ENCODE peak calls at places on chromosome 17, in nine cellular contexts. One of them, this sample, is unnamed. For H3K4me1, the result is how much of the 10 kb centered on the place peaks cover.

GRCh38 chr17:15513058-15513858 is 45.8 kb upstream of the CDRT4 start:
- DNase-seq in heart left ventricle: no peak
- DNase-seq in thyroid gland: no peak
- DNase-seq in stomach: no peak
- DNase-seq in uterus: no peak
- DNase-seq in A549: no peak
- DNase-seq in Peyer's patch: no peak
- DNase-seq in esophagus muscularis mucosa: no peak
- DNase-seq in right lobe of liver: no peak
- DNase-seq in this sample: no peak

GRCh38 chr17:10226930-10227695 is 28.7 kb upstream of the GAS7 start:
- DNase-seq in uterus: peak
- DNase-seq in A549: peak
- DNase-seq in right lobe of liver: peak
- DNase-seq in Peyer's patch: no peak
- DNase-seq in stomach: peak
- DNase-seq in thyroid gland: peak
- DNase-seq in heart left ventricle: peak
- DNase-seq in esophagus muscularis mucosa: no peak
- DNase-seq in this sample: peak

GRCh38 chr17:35666967-35667552 is 64.4 kb upstream of the RASL10B start:
- DNase-seq in uterus: no peak
- DNase-seq in stomach: no peak
- DNase-seq in heart left ventricle: no peak
- DNase-seq in thyroid gland: no peak
- DNase-seq in esophagus muscularis mucosa: no peak
- DNase-seq in Peyer's patch: no peak
- DNase-seq in A549: no peak
- DNase-seq in right lobe of liver: no peak
- DNase-seq in this sample: no peak

GRCh38 chr17:12074346-12074745 is 53.7 kb downstream of the MAP2K4 start:
- DNase-seq in A549: no peak
- DNase-seq in Peyer's patch: no peak
- DNase-seq in heart left ventricle: no peak
- DNase-seq in uterus: no peak
- DNase-seq in right lobe of liver: no peak
- DNase-seq in esophagus muscularis mucosa: no peak
- DNase-seq in thyroid gland: no peak
- DNase-seq in stomach: no peak
- DNase-seq in this sample: no peak

GRCh38 chr17:45376171-45376564 is 56.5 kb downstream of the ARHGAP27 start:
- DNase-seq in uterus: no peak
- DNase-seq in Peyer's patch: no peak
- DNase-seq in A549: no peak
- DNase-seq in esophagus muscularis mucosa: no peak
- DNase-seq in thyroid gland: no peak
- DNase-seq in right lobe of liver: no peak
- DNase-seq in heart left ventricle: no peak
- DNase-seq in stomach: no peak
- DNase-seq in this sample: no peak

GRCh38 chr17:73211745-73212144 is 18.9 kb downstream of the COG1 start:
- DNase-seq in heart left ventricle: no peak
- DNase-seq in right lobe of liver: no peak
- DNase-seq in esophagus muscularis mucosa: no peak
- DNase-seq in A549: no peak
- DNase-seq in stomach: no peak
- DNase-seq in Peyer's patch: no peak
- DNase-seq in uterus: no peak
- DNase-seq in thyroid gland: no peak
- DNase-seq in this sample: no peak

GRCh38 chr17:7107012-7107754 is 7.4 kb downstream of the ASGR2 start:
- DNase-seq in Peyer's patch: no peak
- DNase-seq in esophagus muscularis mucosa: no peak
- DNase-seq in A549: no peak
- DNase-seq in heart left ventricle: no peak
- DNase-seq in uterus: no peak
- DNase-seq in right lobe of liver: peak
- DNase-seq in thyroid gland: no peak
- DNase-seq in stomach: no peak
- DNase-seq in this sample: no peak

GRCh38 chr17:74757931-74758845 is 9.8 kb downstream of the NHERF1 start:
- DNase-seq in heart left ventricle: no peak
- DNase-seq in Peyer's patch: peak
- DNase-seq in stomach: peak
- DNase-seq in right lobe of liver: no peak
- DNase-seq in A549: peak
- DNase-seq in esophagus muscularis mucosa: no peak
- DNase-seq in uterus: no peak
- DNase-seq in thyroid gland: peak
- DNase-seq in this sample: no peak

GRCh38 chr17:19290047-19290705 is 53.0 kb downstream of the EPN2 start:
- DNase-seq in right lobe of liver: no peak
- DNase-seq in thyroid gland: no peak
- DNase-seq in heart left ventricle: no peak
- DNase-seq in stomach: no peak
- DNase-seq in Peyer's patch: no peak
- DNase-seq in esophagus muscularis mucosa: no peak
- DNase-seq in A549: no peak
- DNase-seq in uterus: no peak
- DNase-seq in this sample: no peak

GRCh38 chr17:19020016-19020415 is 15.5 kb upstream of the FAM83G start:
- DNase-seq in right lobe of liver: no peak
- DNase-seq in thyroid gland: no peak
- DNase-seq in uterus: no peak
- DNase-seq in A549: no peak
- DNase-seq in stomach: no peak
- DNase-seq in Peyer's patch: no peak
- DNase-seq in esophagus muscularis mucosa: no peak
- DNase-seq in heart left ventricle: no peak
- DNase-seq in this sample: no peak

GRCh38 chr17:61388561-61389356 is 10.9 kb upstream of the TBX2 start:
- DNase-seq in uterus: no peak
- DNase-seq in Peyer's patch: no peak
- DNase-seq in thyroid gland: no peak
- DNase-seq in right lobe of liver: no peak
- DNase-seq in A549: no peak
- DNase-seq in heart left ventricle: no peak
- DNase-seq in stomach: no peak
- DNase-seq in esophagus muscularis mucosa: no peak
- DNase-seq in this sample: no peak

GRCh38 chr17:80244871-80245509 is 15.7 kb upstream of the RNF213 start:
- DNase-seq in esophagus muscularis mucosa: no peak
- DNase-seq in A549: no peak
- DNase-seq in heart left ventricle: no peak
- DNase-seq in Peyer's patch: peak
- DNase-seq in stomach: no peak
- DNase-seq in thyroid gland: no peak
- DNase-seq in uterus: no peak
- DNase-seq in right lobe of liver: no peak
- DNase-seq in this sample: no peak

GRCh38 chr17:35214192-35214591 is 20.0 kb upstream of the SLC35G3 start:
- DNase-seq in Peyer's patch: no peak
- DNase-seq in esophagus muscularis mucosa: no peak
- DNase-seq in heart left ventricle: no peak
- DNase-seq in uterus: no peak
- DNase-seq in thyroid gland: no peak
- DNase-seq in right lobe of liver: no peak
- DNase-seq in stomach: no peak
- DNase-seq in A549: no peak
- DNase-seq in this sample: no peak

GRCh38 chr17:77282524-77283515 is 142.1 kb downstream of the SEC14L1 start:
- DNase-seq in right lobe of liver: peak
- DNase-seq in Peyer's patch: peak
- DNase-seq in stomach: peak
- DNase-seq in uterus: no peak
- DNase-seq in A549: peak
- DNase-seq in esophagus muscularis mucosa: no peak
- DNase-seq in heart left ventricle: no peak
- DNase-seq in thyroid gland: peak
- DNase-seq in this sample: no peak

GRCh38 chr17:74773871-74774286 is 2.3 kb downstream of the NAT9 start:
- DNase-seq in thyroid gland: no peak
- DNase-seq in stomach: no peak
- DNase-seq in right lobe of liver: no peak
- DNase-seq in uterus: no peak
- DNase-seq in heart left ventricle: no peak
- DNase-seq in Peyer's patch: no peak
- DNase-seq in esophagus muscularis mucosa: no peak
- DNase-seq in A549: no peak
- DNase-seq in this sample: no peak

GRCh38 chr17:64403881-64404460 is 13.3 kb upstream of the PECAM1 start:
- DNase-seq in A549: no peak
- DNase-seq in stomach: no peak
- DNase-seq in uterus: no peak
- DNase-seq in thyroid gland: no peak
- DNase-seq in heart left ventricle: no peak
- DNase-seq in esophagus muscularis mucosa: no peak
- DNase-seq in right lobe of liver: no peak
- DNase-seq in Peyer's patch: no peak
- DNase-seq in this sample: no peak

GRCh38 chr17:2374549-2375285 is 26.1 kb downstream of the MNT start:
- DNase-seq in right lobe of liver: no peak
- DNase-seq in esophagus muscularis mucosa: no peak
- DNase-seq in thyroid gland: no peak
- DNase-seq in heart left ventricle: no peak
- DNase-seq in stomach: no peak
- DNase-seq in uterus: no peak
- DNase-seq in A549: no peak
- DNase-seq in Peyer's patch: no peak
- DNase-seq in this sample: no peak

GRCh38 chr17:2373179-2373578 is 27.7 kb downstream of the MNT start:
- DNase-seq in A549: no peak
- DNase-seq in right lobe of liver: no peak
- DNase-seq in heart left ventricle: no peak
- DNase-seq in uterus: no peak
- DNase-seq in stomach: no peak
- DNase-seq in esophagus muscularis mucosa: no peak
- DNase-seq in thyroid gland: no peak
- DNase-seq in Peyer's patch: no peak
- DNase-seq in this sample: no peak

GRCh38 chr17:2376107-2376506 is 24.8 kb downstream of the MNT start:
- DNase-seq in A549: no peak
- DNase-seq in stomach: no peak
- DNase-seq in esophagus muscularis mucosa: no peak
- DNase-seq in uterus: no peak
- DNase-seq in Peyer's patch: no peak
- DNase-seq in heart left ventricle: no peak
- DNase-seq in right lobe of liver: no peak
- DNase-seq in thyroid gland: no peak
- DNase-seq in this sample: no peak

GRCh38 chr17:2377659-2378058 is 23.2 kb downstream of the MNT start:
- DNase-seq in right lobe of liver: no peak
- DNase-seq in uterus: no peak
- DNase-seq in A549: no peak
- DNase-seq in Peyer's patch: no peak
- DNase-seq in thyroid gland: no peak
- DNase-seq in esophagus muscularis mucosa: no peak
- DNase-seq in heart left ventricle: no peak
- DNase-seq in stomach: no peak
- DNase-seq in this sample: no peak

DNA sequence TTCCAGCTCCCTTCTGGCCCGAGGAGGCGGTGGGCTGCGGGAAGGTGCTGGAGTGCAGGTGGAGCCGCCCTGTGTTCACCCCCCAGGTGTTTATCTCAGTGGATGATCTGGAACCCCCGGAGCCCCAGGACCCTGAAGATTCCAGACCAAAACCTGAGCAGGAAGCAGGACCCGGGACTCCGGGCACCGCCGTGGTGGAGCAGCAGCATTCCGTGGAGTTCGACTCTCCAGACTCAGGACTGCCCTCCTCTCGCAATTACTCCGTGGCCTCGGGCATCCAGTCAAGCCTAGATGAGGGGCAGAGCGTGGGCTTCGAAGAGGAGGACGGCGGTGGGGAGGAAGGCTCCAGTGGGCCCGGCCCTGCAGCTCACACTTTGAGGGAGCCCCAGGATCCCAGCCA is 25.5 kb downstream of the MNT start:
- DNase-seq in A549: no peak
- DNase-seq in Peyer's patch: no peak
- DNase-seq in thyroid gland: no peak
- DNase-seq in uterus: no peak
- DNase-seq in right lobe of liver: no peak
- DNase-seq in heart left ventricle: no peak
- DNase-seq in esophagus muscularis mucosa: no peak
- DNase-seq in stomach: no peak
- DNase-seq in this sample: no peak
- H3K4me1 ChIP-seq in A549: under half
- H3K4me1 ChIP-seq in Peyer's patch: under half
- H3K4me1 ChIP-seq in thyroid gland: under half
- H3K4me1 ChIP-seq in uterus: under half
- H3K4me1 ChIP-seq in right lobe of liver: under half
- H3K4me1 ChIP-seq in heart left ventricle: under half
- H3K4me1 ChIP-seq in esophagus muscularis mucosa: under half
- H3K4me1 ChIP-seq in stomach: under half
- H3K4me1 ChIP-seq in this sample: under half

GRCh38 chr17:41530062-41531048 is 2.2 kb upstream of the KRT19 start:
- DNase-seq in stomach: peak
- DNase-seq in uterus: peak
- DNase-seq in esophagus muscularis mucosa: no peak
- DNase-seq in A549: peak
- DNase-seq in right lobe of liver: no peak
- DNase-seq in heart left ventricle: no peak
- DNase-seq in Peyer's patch: peak
- DNase-seq in thyroid gland: peak
- DNase-seq in this sample: no peak
- H3K4me3 ChIP-seq in stomach: no peak
- H3K4me3 ChIP-seq in uterus: no peak
- H3K4me3 ChIP-seq in esophagus muscularis mucosa: no peak
- H3K4me3 ChIP-seq in A549: no peak
- H3K4me3 ChIP-seq in right lobe of liver: no peak
- H3K4me3 ChIP-seq in heart left ventricle: no peak
- H3K4me3 ChIP-seq in Peyer's patch: no peak
- H3K4me3 ChIP-seq in thyroid gland: no peak
- H3K4me3 ChIP-seq in this sample: no peak

GRCh38 chr17:43388198-43389021 is 10.4 kb upstream of the ARL4D start:
- DNase-seq in uterus: peak
- DNase-seq in Peyer's patch: peak
- DNase-seq in right lobe of liver: peak
- DNase-seq in A549: peak
- DNase-seq in stomach: peak
- DNase-seq in thyroid gland: peak
- DNase-seq in heart left ventricle: peak
- DNase-seq in esophagus muscularis mucosa: peak
- DNase-seq in this sample: peak
- TF ChIP-seq POLR2A in uterus: peak
- TF ChIP-seq POLR2A in Peyer's patch: peak
- TF ChIP-seq POLR2A in right lobe of liver: peak
- TF ChIP-seq POLR2A in A549: peak
- TF ChIP-seq POLR2A in stomach: no peak
- TF ChIP-seq POLR2A in thyroid gland: peak
- TF ChIP-seq POLR2A in heart left ventricle: peak
- TF ChIP-seq POLR2A in esophagus muscularis mucosa: peak
- TF ChIP-seq POLR2A in this sample: peak

DNA sequence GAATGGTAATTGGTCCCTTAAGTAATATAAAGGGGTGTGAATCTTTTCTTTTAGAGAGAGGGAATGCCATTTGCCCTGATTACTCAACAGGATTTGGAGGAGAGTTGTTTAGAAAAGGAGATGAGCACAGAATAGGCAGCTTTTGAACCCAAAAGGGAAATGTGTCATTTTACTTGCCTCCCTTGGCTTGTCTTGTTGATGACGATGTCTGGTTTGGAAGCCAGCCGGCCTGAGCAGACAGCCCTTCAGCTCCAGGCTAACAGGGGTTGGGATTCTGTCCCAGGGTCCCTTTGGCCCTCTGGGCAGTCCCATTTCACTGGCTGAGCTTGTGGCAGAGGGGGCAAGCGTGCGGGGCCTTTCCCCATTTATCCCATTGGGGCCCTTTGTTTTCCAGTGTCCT is 22.3 kb upstream of the PRKAR1A start:
- DNase-seq in A549: no peak
- DNase-seq in thyroid gland: no peak
- DNase-seq in uterus: no peak
- DNase-seq in esophagus muscularis mucosa: no peak
- DNase-seq in right lobe of liver: no peak
- DNase-seq in Peyer's patch: no peak
- DNase-seq in stomach: no peak
- DNase-seq in heart left ventricle: no peak
- DNase-seq in this sample: no peak
- H3K4me1 ChIP-seq in A549: under half
- H3K4me1 ChIP-seq in thyroid gland: under half
- H3K4me1 ChIP-seq in uterus: under half
- H3K4me1 ChIP-seq in esophagus muscularis mucosa: under half
- H3K4me1 ChIP-seq in right lobe of liver: under half
- H3K4me1 ChIP-seq in Peyer's patch: under half
- H3K4me1 ChIP-seq in stomach: under half
- H3K4me1 ChIP-seq in heart left ventricle: under half
- H3K4me1 ChIP-seq in this sample: under half

This sample was measured in body of pancreas.